ENCODE peak calls at places on chromosomes 11 and 22, in five cellular contexts. C is transverse colon; U is lung; A is CD8-positive, alpha-beta T cell; R is GM23248. W is an unnamed sample.

GRCh38 chr22:42340695-42341383 is 70.4 kb upstream of the TCF20 start:
- DNase-seq in R (no peak), U (no peak), A (no peak), C (no peak), W (no peak)

GRCh38 chr11:84865257-84865656 is 761.9 kb downstream of the DLG2 start:
- DNase-seq in A (no peak), C (no peak), U (no peak), R (peak; percentile 31), W (no peak)

GRCh38 chr11:113137735-113138529 is 176.5 kb upstream of the TTC12 start:
- DNase-seq in R (no peak), U (no peak), C (no peak), A (no peak), W (no peak)

GRCh38 chr11:64649304-64649703 is 58.3 kb downstream of the SLC22A12 start:
- DNase-seq in A (no peak), C (no peak), U (no peak), R (peak; percentile 27), W (peak; percentile 45)

GRCh38 chr11:61429346-61429690 is 457 bp downstream of the CPSF7 start:
- DNase-seq in C (peak; percentile 63), R (peak; percentile 78), A (peak; percentile 69), U (no peak), W (no peak)

GRCh38 chr11:10861799-10862198 is 3.9 kb upstream of the ZBED5 start:
- DNase-seq in C (no peak), R (no peak), A (no peak), U (no peak), W (no peak)

GRCh38 chr11:26331911-26332571 is at the start of gene ANO3:
- DNase-seq in R (peak; percentile 88), A (no peak), U (peak; percentile 66), C (peak; percentile 24), W (peak; percentile 86)

GRCh38 chr11:115539844-115540243 is 35.6 kb upstream of the CADM1 start:
- DNase-seq in R (no peak), C (no peak), U (no peak), A (no peak), W (no peak)

GRCh38 chr11:23540101-23540561 is 679.9 kb upstream of the CCDC179 start:
- DNase-seq in R (peak; percentile 63), C (no peak), U (no peak), A (no peak), W (peak; percentile 21)

GRCh38 chr11:78652866-78653265 is 78.2 kb upstream of the NARS2 start:
- DNase-seq in C (no peak), A (no peak), R (no peak), U (peak; percentile 22), W (no peak)

GRCh38 chr11:8601376-8602133 is 7.5 kb upstream of the STK33 start:
- DNase-seq in U (no peak), A (no peak), C (no peak), R (peak; percentile 33), W (no peak)

GRCh38 chr11:111922803-111923202 is 4.1 kb downstream of the C11orf52 start:
- DNase-seq in C (no peak), A (no peak), U (peak; percentile 78), R (peak; percentile 93), W (peak; percentile 80)

GRCh38 chr11:16791494-16791961 is 53.1 kb downstream of the C11orf58 start:
- DNase-seq in A (no peak), R (peak; percentile 95), U (no peak), C (no peak), W (no peak)

GRCh38 chr11:78221396-78222315 is 32.9 kb downstream of the USP35 start:
- DNase-seq in A (no peak), C (no peak), R (no peak), U (no peak), W (no peak)

GRCh38 chr11:2213890-2214526 is 42.4 kb upstream of the TH start:
- DNase-seq in A (peak; percentile 8), C (no peak), R (no peak), U (peak; percentile 20), W (no peak)

GRCh38 chr22:26139320-26139719 is 29.9 kb upstream of the SEZ6L start:
- DNase-seq in R (no peak), U (no peak), A (no peak), C (no peak), W (peak; percentile 65)

GRCh38 chr11:47714554-47715081 is 551 bp downstream of the AGBL2 start:
- DNase-seq in U (peak; percentile 29), A (peak; percentile 21), C (peak; percentile 18), R (peak; percentile 53), W (no peak)

GRCh38 chr11:32290783-32291182 is 144.6 kb downstream of the WT1 start:
- DNase-seq in U (no peak), C (no peak), A (no peak), R (no peak), W (no peak)

GRCh38 chr11:85385561-85385960 is 241.6 kb downstream of the DLG2 start:
- DNase-seq in C (no peak), R (no peak), U (no peak), A (no peak), W (no peak)

GRCh38 chr11:5674391-5674790 is 10.5 kb downstream of the TRIM5 start:
- DNase-seq in A (no peak), U (no peak), C (no peak), R (no peak), W (no peak)

GRCh38 chr22:33867118-33867863 is 53.0 kb downstream of the LARGE1 start:
- DNase-seq in C (peak; percentile 67), A (no peak), U (no peak), R (peak; percentile 72), W (no peak)

GRCh38 chr22:32557424-32557823 is 82.8 kb downstream of the FBXO7 start:
- DNase-seq in C (no peak), U (no peak), A (no peak), R (peak; percentile 55), W (no peak)

GRCh38 chr11:67389477-67389876 is 2.3 kb upstream of the RAD9A start:
- DNase-seq in A (peak; percentile 65), R (peak; percentile 53), C (peak; percentile 75), U (no peak), W (no peak)

GRCh38 chr22:43217285-43218030 is 30.5 kb upstream of the TTLL12 start:
- DNase-seq in A (no peak), C (no peak), U (no peak), R (no peak), W (peak; percentile 4)

GRCh38 chr11:88378422-88379066 is 41.0 kb upstream of the CTSC start:
- DNase-seq in A (no peak), U (no peak), R (peak; percentile 3), C (no peak), W (no peak)

GRCh38 chr11:130897262-130898182 is 18.8 kb downstream of the SNX19 start:
- DNase-seq in R (peak; percentile 96), U (peak; percentile 66), A (no peak), C (peak; percentile 57), W (peak; percentile 67)

GRCh38 chr11:47259178-47259977 is 1.6 kb downstream of the NR1H3 start:
- DNase-seq in C (peak; percentile 83), U (no peak), R (peak; percentile 46), A (peak; percentile 39), W (no peak)

GRCh38 chr22:33271390-33272161 is 213.4 kb upstream of the SYN3 start:
- DNase-seq in A (no peak), C (peak; percentile 44), U (no peak), R (peak; percentile 14), W (peak; percentile 88)

GRCh38 chr11:67606150-67606476 is 623 bp upstream of the NDUFV1 start:
- DNase-seq in U (no peak), C (no peak), A (no peak), R (peak; percentile 64), W (no peak)

GRCh38 chr22:49239264-49240015 is 588.2 kb downstream of the BRD1 start:
- DNase-seq in R (no peak), C (no peak), U (peak; percentile 27), A (no peak), W (no peak)

GRCh38 chr22:49238181-49239141 is 589.2 kb downstream of the BRD1 start:
- DNase-seq in C (no peak), A (no peak), R (no peak), U (peak; percentile 27), W (no peak)

GRCh38 chr22:49237279-49237678 is 590.4 kb downstream of the BRD1 start:
- DNase-seq in R (no peak), A (no peak), U (no peak), C (no peak), W (no peak)

GRCh38 chr22:49236541-49237075 is 591.1 kb downstream of the BRD1 start:
- DNase-seq in A (no peak), R (no peak), C (no peak), U (peak; percentile 11), W (no peak)

GRCh38 chr22:49237703-49238102 is 590.0 kb downstream of the BRD1 start:
- DNase-seq in C (no peak), A (no peak), U (no peak), R (no peak), W (no peak)
- H3K9me3 ChIP-seq in C (no peaks in the 10 kb centered on the region), A (no peaks in the 10 kb centered on the region), U (no peaks in the 10 kb centered on the region), R (no peaks in the 10 kb centered on the region), W (no peaks in the 10 kb centered on the region)

DNA sequence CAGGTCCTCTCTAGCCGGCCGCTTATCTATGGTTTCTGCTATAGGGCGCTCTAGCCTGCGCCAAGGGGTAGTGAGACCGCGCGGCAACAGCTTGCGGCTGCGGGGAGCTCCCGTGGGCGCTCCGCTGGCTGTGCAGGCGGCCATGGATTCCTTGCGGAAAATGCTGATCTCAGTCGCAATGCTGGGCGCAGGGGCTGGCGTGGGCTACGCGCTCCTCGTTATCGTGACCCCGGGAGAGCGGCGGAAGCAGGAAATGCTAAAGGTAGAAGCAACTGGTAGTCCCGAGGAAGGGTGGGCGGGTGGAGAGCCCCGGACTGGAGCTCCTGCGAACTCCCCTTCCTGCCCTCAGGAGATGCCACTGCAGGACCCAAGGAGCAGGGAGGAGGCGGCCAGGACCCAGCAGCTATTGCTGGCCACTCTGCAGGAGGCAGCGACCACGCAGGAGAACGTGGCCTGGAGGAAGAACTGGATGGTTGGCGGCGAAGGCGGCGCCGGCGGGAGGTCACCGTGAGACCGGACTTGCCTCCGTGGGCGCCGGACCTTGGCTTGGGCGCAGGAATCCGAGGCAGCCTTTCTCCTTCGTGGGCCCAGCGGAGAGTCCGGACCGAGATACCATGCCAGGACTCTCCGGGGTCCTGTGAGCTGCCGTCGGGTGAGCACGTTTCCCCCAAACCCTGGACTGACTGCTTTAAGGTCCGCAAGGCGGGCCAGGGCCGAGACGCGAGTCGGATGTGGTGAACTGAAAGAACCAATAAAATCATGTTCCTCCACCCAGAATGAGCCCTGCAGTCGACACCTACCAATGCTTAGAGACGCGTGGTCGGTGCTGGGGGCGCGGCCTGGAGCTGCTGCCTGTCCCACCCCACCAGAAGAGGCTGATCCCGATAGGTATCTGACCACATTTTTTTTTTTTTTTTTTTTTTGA is at the start of the genes LBHD1 and UQCC3:
- DNase-seq in C (peak; percentile 83), A (peak; percentile 79), R (peak; percentile 91), U (peak; percentile 73), W (peak; percentile 71)
- H3K27ac ChIP-seq in C (peak within 1 kb of the TSS; percentile 92), A (peak within 1 kb of the TSS; percentile 77), R (peak within 1 kb of the TSS; percentile 85), U (peak within 1 kb of the TSS; percentile 89), W (peak within 1 kb of the TSS; percentile 80)

GRCh38 chr22:37749831-37750595 is 53.2 kb downstream of the TRIOBP start:
- DNase-seq in A (no peak), C (no peak), R (peak; percentile 86), U (no peak), W (no peak)
- H3K4me1 ChIP-seq in A (peaks cover 22% of the 10 kb centered on the region), C (peaks cover 68% of the 10 kb centered on the region), R (peaks cover 66% of the 10 kb centered on the region), U (peaks cover 48% of the 10 kb centered on the region), W (peaks cover 40% of the 10 kb centered on the region)

DNA sequence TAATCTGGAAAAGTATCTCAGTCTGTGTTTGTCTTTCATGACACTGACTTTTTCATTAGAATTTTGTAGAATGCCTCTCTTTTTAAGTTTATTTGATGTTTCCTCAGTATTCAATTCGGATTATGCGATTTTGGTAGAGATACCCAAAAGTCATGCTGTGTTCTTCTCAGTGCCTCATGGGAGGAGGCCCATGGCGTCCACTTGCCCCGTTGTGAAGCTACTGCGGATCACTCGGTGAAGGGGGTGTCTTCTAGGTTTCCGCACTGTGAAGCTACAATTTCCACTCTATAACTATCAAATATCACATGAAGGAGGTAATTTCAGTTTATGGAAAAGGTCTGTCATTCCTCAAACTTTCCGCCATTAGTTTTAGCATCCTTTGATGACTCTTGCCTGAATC is 794.0 kb downstream of the TBC1D22A start:
- DNase-seq in C (no peak), A (no peak), R (no peak), U (no peak), W (no peak)
- H3K9me3 ChIP-seq in C (no peaks in the 10 kb centered on the region), A (no peaks in the 10 kb centered on the region), R (no peaks in the 10 kb centered on the region), U (no peaks in the 10 kb centered on the region), W (no peaks in the 10 kb centered on the region)